ENCODE peak calls at places on chromosomes 4 and X, in ten cellular contexts. One of them, this sample, is unnamed.

GRCh38 chr4:74540193-74540592 is 95.3 kb downstream of the AREG start:
- DNase-seq in stimulated activated CD4-positive, alpha-beta T cell treated with anti-CD3 and anti-CD28 coated beads, Interleukin-2, amount 100 ng/mL, for 24 hours: no peak
- DNase-seq in spleen: no peak
- DNase-seq in hypothalamus: no peak
- DNase-seq in NCI-H1105 treated with DMSO at 0.1 percent for 48 hours: no peak
- DNase-seq in SK-N-DZ: no peak
- DNase-seq in foreskin fibroblast: no peak
- DNase-seq in mucosa of descending colon: no peak
- DNase-seq in AG08396: no peak
- DNase-seq in H54: no peak
- DNase-seq in this sample: no peak

GRCh38 chr4:8694651-8695151 is 102.1 kb downstream of the CPZ start:
- DNase-seq in stimulated activated CD4-positive, alpha-beta T cell treated with anti-CD3 and anti-CD28 coated beads, Interleukin-2, amount 100 ng/mL, for 24 hours: no peak
- DNase-seq in spleen: peak
- DNase-seq in hypothalamus: no peak
- DNase-seq in NCI-H1105 treated with DMSO at 0.1 percent for 48 hours: no peak
- DNase-seq in SK-N-DZ: no peak
- DNase-seq in foreskin fibroblast: no peak
- DNase-seq in mucosa of descending colon: no peak
- DNase-seq in AG08396: no peak
- DNase-seq in H54: no peak
- DNase-seq in this sample: no peak

GRCh38 chr4:123452585-123452984 is 56.0 kb downstream of the SPRY1 start:
- DNase-seq in stimulated activated CD4-positive, alpha-beta T cell treated with anti-CD3 and anti-CD28 coated beads, Interleukin-2, amount 100 ng/mL, for 24 hours: no peak
- DNase-seq in spleen: no peak
- DNase-seq in hypothalamus: no peak
- DNase-seq in NCI-H1105 treated with DMSO at 0.1 percent for 48 hours: peak
- DNase-seq in SK-N-DZ: no peak
- DNase-seq in foreskin fibroblast: peak
- DNase-seq in mucosa of descending colon: peak
- DNase-seq in AG08396: peak
- DNase-seq in H54: peak
- DNase-seq in this sample: peak

GRCh38 chrX:65300104-65300809 is 234.3 kb downstream of the LAS1L start:
- DNase-seq in stimulated activated CD4-positive, alpha-beta T cell treated with anti-CD3 and anti-CD28 coated beads, Interleukin-2, amount 100 ng/mL, for 24 hours: no peak
- DNase-seq in spleen: no peak
- DNase-seq in hypothalamus: no peak
- DNase-seq in NCI-H1105 treated with DMSO at 0.1 percent for 48 hours: no peak
- DNase-seq in SK-N-DZ: peak
- DNase-seq in foreskin fibroblast: no peak
- DNase-seq in mucosa of descending colon: no peak
- DNase-seq in AG08396: no peak
- DNase-seq in H54: no peak
- DNase-seq in this sample: no peak

GRCh38 chr4:76767983-76768382 is 130.0 kb downstream of the SOWAHB start:
- DNase-seq in stimulated activated CD4-positive, alpha-beta T cell treated with anti-CD3 and anti-CD28 coated beads, Interleukin-2, amount 100 ng/mL, for 24 hours: no peak
- DNase-seq in spleen: no peak
- DNase-seq in hypothalamus: no peak
- DNase-seq in NCI-H1105 treated with DMSO at 0.1 percent for 48 hours: no peak
- DNase-seq in SK-N-DZ: no peak
- DNase-seq in foreskin fibroblast: no peak
- DNase-seq in mucosa of descending colon: no peak
- DNase-seq in AG08396: no peak
- DNase-seq in H54: no peak
- DNase-seq in this sample: no peak

GRCh38 chr4:69167300-69167699 is 47.2 kb downstream of the UGT2B11 start:
- DNase-seq in stimulated activated CD4-positive, alpha-beta T cell treated with anti-CD3 and anti-CD28 coated beads, Interleukin-2, amount 100 ng/mL, for 24 hours: no peak
- DNase-seq in spleen: no peak
- DNase-seq in hypothalamus: no peak
- DNase-seq in NCI-H1105 treated with DMSO at 0.1 percent for 48 hours: no peak
- DNase-seq in SK-N-DZ: no peak
- DNase-seq in foreskin fibroblast: no peak
- DNase-seq in mucosa of descending colon: no peak
- DNase-seq in AG08396: no peak
- DNase-seq in H54: no peak
- DNase-seq in this sample: no peak

GRCh38 chr4:105661028-105661427 is 47.5 kb downstream of the INTS12 start:
- DNase-seq in stimulated activated CD4-positive, alpha-beta T cell treated with anti-CD3 and anti-CD28 coated beads, Interleukin-2, amount 100 ng/mL, for 24 hours: no peak
- DNase-seq in spleen: no peak
- DNase-seq in hypothalamus: no peak
- DNase-seq in NCI-H1105 treated with DMSO at 0.1 percent for 48 hours: no peak
- DNase-seq in SK-N-DZ: no peak
- DNase-seq in foreskin fibroblast: no peak
- DNase-seq in mucosa of descending colon: no peak
- DNase-seq in AG08396: no peak
- DNase-seq in H54: no peak
- DNase-seq in this sample: no peak

GRCh38 chr4:182925298-182925738 is 8.1 kb upstream of the DCTD start:
- DNase-seq in stimulated activated CD4-positive, alpha-beta T cell treated with anti-CD3 and anti-CD28 coated beads, Interleukin-2, amount 100 ng/mL, for 24 hours: peak
- DNase-seq in spleen: peak
- DNase-seq in hypothalamus: peak
- DNase-seq in NCI-H1105 treated with DMSO at 0.1 percent for 48 hours: peak
- DNase-seq in SK-N-DZ: peak
- DNase-seq in foreskin fibroblast: peak
- DNase-seq in mucosa of descending colon: peak
- DNase-seq in AG08396: peak
- DNase-seq in H54: peak
- DNase-seq in this sample: no peak

GRCh38 chrX:97633798-97634197 is 750.1 kb downstream of the RPA4 start:
- DNase-seq in stimulated activated CD4-positive, alpha-beta T cell treated with anti-CD3 and anti-CD28 coated beads, Interleukin-2, amount 100 ng/mL, for 24 hours: no peak
- DNase-seq in spleen: no peak
- DNase-seq in hypothalamus: no peak
- DNase-seq in NCI-H1105 treated with DMSO at 0.1 percent for 48 hours: no peak
- DNase-seq in SK-N-DZ: no peak
- DNase-seq in foreskin fibroblast: no peak
- DNase-seq in mucosa of descending colon: no peak
- DNase-seq in AG08396: no peak
- DNase-seq in H54: no peak
- DNase-seq in this sample: no peak

GRCh38 chrX:132622130-132622529 is 133.3 kb upstream of the MBNL3 start:
- DNase-seq in stimulated activated CD4-positive, alpha-beta T cell treated with anti-CD3 and anti-CD28 coated beads, Interleukin-2, amount 100 ng/mL, for 24 hours: peak
- DNase-seq in spleen: no peak
- DNase-seq in hypothalamus: no peak
- DNase-seq in NCI-H1105 treated with DMSO at 0.1 percent for 48 hours: no peak
- DNase-seq in SK-N-DZ: no peak
- DNase-seq in foreskin fibroblast: no peak
- DNase-seq in mucosa of descending colon: no peak
- DNase-seq in AG08396: no peak
- DNase-seq in H54: peak
- DNase-seq in this sample: no peak

GRCh38 chr4:173503330-173504180 is 26.5 kb downstream of the HAND2 start:
- DNase-seq in stimulated activated CD4-positive, alpha-beta T cell treated with anti-CD3 and anti-CD28 coated beads, Interleukin-2, amount 100 ng/mL, for 24 hours: no peak
- DNase-seq in spleen: no peak
- DNase-seq in hypothalamus: no peak
- DNase-seq in NCI-H1105 treated with DMSO at 0.1 percent for 48 hours: no peak
- DNase-seq in SK-N-DZ: no peak
- DNase-seq in foreskin fibroblast: no peak
- DNase-seq in mucosa of descending colon: no peak
- DNase-seq in AG08396: no peak
- DNase-seq in H54: no peak
- DNase-seq in this sample: no peak

GRCh38 chr4:48698029-48698901 is 81.8 kb downstream of the FRYL start:
- DNase-seq in stimulated activated CD4-positive, alpha-beta T cell treated with anti-CD3 and anti-CD28 coated beads, Interleukin-2, amount 100 ng/mL, for 24 hours: no peak
- DNase-seq in spleen: no peak
- DNase-seq in hypothalamus: no peak
- DNase-seq in NCI-H1105 treated with DMSO at 0.1 percent for 48 hours: no peak
- DNase-seq in SK-N-DZ: no peak
- DNase-seq in foreskin fibroblast: peak
- DNase-seq in mucosa of descending colon: peak
- DNase-seq in AG08396: peak
- DNase-seq in H54: no peak
- DNase-seq in this sample: peak

GRCh38 chr4:144574004-144574403 is 72.0 kb upstream of the HHIP start:
- DNase-seq in stimulated activated CD4-positive, alpha-beta T cell treated with anti-CD3 and anti-CD28 coated beads, Interleukin-2, amount 100 ng/mL, for 24 hours: no peak
- DNase-seq in spleen: no peak
- DNase-seq in hypothalamus: no peak
- DNase-seq in NCI-H1105 treated with DMSO at 0.1 percent for 48 hours: no peak
- DNase-seq in SK-N-DZ: no peak
- DNase-seq in foreskin fibroblast: no peak
- DNase-seq in mucosa of descending colon: no peak
- DNase-seq in AG08396: no peak
- DNase-seq in H54: no peak
- DNase-seq in this sample: no peak

GRCh38 chr4:48594185-48594584 is 104.1 kb downstream of the ZAR1 start:
- DNase-seq in stimulated activated CD4-positive, alpha-beta T cell treated with anti-CD3 and anti-CD28 coated beads, Interleukin-2, amount 100 ng/mL, for 24 hours: no peak
- DNase-seq in spleen: no peak
- DNase-seq in hypothalamus: no peak
- DNase-seq in NCI-H1105 treated with DMSO at 0.1 percent for 48 hours: no peak
- DNase-seq in SK-N-DZ: no peak
- DNase-seq in foreskin fibroblast: no peak
- DNase-seq in mucosa of descending colon: no peak
- DNase-seq in AG08396: no peak
- DNase-seq in H54: no peak
- DNase-seq in this sample: no peak

GRCh38 chrX:23386726-23387125 is 52.1 kb downstream of the PTCHD1 start:
- DNase-seq in stimulated activated CD4-positive, alpha-beta T cell treated with anti-CD3 and anti-CD28 coated beads, Interleukin-2, amount 100 ng/mL, for 24 hours: no peak
- DNase-seq in spleen: no peak
- DNase-seq in hypothalamus: no peak
- DNase-seq in NCI-H1105 treated with DMSO at 0.1 percent for 48 hours: no peak
- DNase-seq in SK-N-DZ: no peak
- DNase-seq in foreskin fibroblast: no peak
- DNase-seq in mucosa of descending colon: no peak
- DNase-seq in AG08396: no peak
- DNase-seq in H54: no peak
- DNase-seq in this sample: no peak

GRCh38 chr4:2663275-2663674 is 92.9 kb downstream of the TNIP2 start:
- DNase-seq in stimulated activated CD4-positive, alpha-beta T cell treated with anti-CD3 and anti-CD28 coated beads, Interleukin-2, amount 100 ng/mL, for 24 hours: no peak
- DNase-seq in spleen: no peak
- DNase-seq in hypothalamus: no peak
- DNase-seq in NCI-H1105 treated with DMSO at 0.1 percent for 48 hours: no peak
- DNase-seq in SK-N-DZ: no peak
- DNase-seq in foreskin fibroblast: no peak
- DNase-seq in mucosa of descending colon: no peak
- DNase-seq in AG08396: no peak
- DNase-seq in H54: no peak
- DNase-seq in this sample: no peak

GRCh38 chr4:143400082-143400481 is 63.4 kb downstream of the GAB1 start:
- DNase-seq in stimulated activated CD4-positive, alpha-beta T cell treated with anti-CD3 and anti-CD28 coated beads, Interleukin-2, amount 100 ng/mL, for 24 hours: no peak
- DNase-seq in spleen: no peak
- DNase-seq in hypothalamus: no peak
- DNase-seq in NCI-H1105 treated with DMSO at 0.1 percent for 48 hours: no peak
- DNase-seq in SK-N-DZ: no peak
- DNase-seq in foreskin fibroblast: no peak
- DNase-seq in mucosa of descending colon: no peak
- DNase-seq in AG08396: no peak
- DNase-seq in H54: no peak
- DNase-seq in this sample: no peak

GRCh38 chr4:94545296-94545695 is 93.6 kb downstream of the PDLIM5 start:
- DNase-seq in stimulated activated CD4-positive, alpha-beta T cell treated with anti-CD3 and anti-CD28 coated beads, Interleukin-2, amount 100 ng/mL, for 24 hours: no peak
- DNase-seq in spleen: no peak
- DNase-seq in hypothalamus: no peak
- DNase-seq in NCI-H1105 treated with DMSO at 0.1 percent for 48 hours: no peak
- DNase-seq in SK-N-DZ: no peak
- DNase-seq in foreskin fibroblast: no peak
- DNase-seq in mucosa of descending colon: no peak
- DNase-seq in AG08396: peak
- DNase-seq in H54: no peak
- DNase-seq in this sample: no peak

GRCh38 chr4:25704516-25704915 is 48.9 kb downstream of the SLC34A2 start:
- DNase-seq in stimulated activated CD4-positive, alpha-beta T cell treated with anti-CD3 and anti-CD28 coated beads, Interleukin-2, amount 100 ng/mL, for 24 hours: no peak
- DNase-seq in spleen: no peak
- DNase-seq in hypothalamus: no peak
- DNase-seq in NCI-H1105 treated with DMSO at 0.1 percent for 48 hours: no peak
- DNase-seq in SK-N-DZ: no peak
- DNase-seq in foreskin fibroblast: no peak
- DNase-seq in mucosa of descending colon: peak
- DNase-seq in AG08396: no peak
- DNase-seq in H54: no peak
- DNase-seq in this sample: no peak